ENCODE peak calls at places on chromosomes 13 and 19, in five cellular contexts. R is RWPE1, U is stomach, S is D341Med, N is GF-D8. B is an unnamed sample.
A peak's percentile ranks its signal among the peaks of the same experiment; 100 is the strongest.

GRCh38 chr13:22596157-22596863 is 584.5 kb upstream of the SGCG start:
- DNase-seq in R (no peak), N (no peak), S (no peak), U (no peak), B (no peak)

GRCh38 chr19:46927893-46928292 is 67.1 kb downstream of the ARHGAP35 start:
- DNase-seq in S (no peak), U (no peak), R (no peak), N (no peak), B (no peak)

GRCh38 chr13:66618702-66619101 is 611.4 kb downstream of the PCDH9 start:
- DNase-seq in N (no peak), S (peak; percentile 43), R (peak; percentile 38), U (no peak), B (no peak)

GRCh38 chr19:19105365-19106060 is 32.8 kb downstream of the TMEM161A start:
- DNase-seq in N (no peak), S (no peak), R (peak; percentile 31), U (peak; percentile 51), B (no peak)

GRCh38 chr13:43767351-43767901 is 19.3 kb downstream of the ENOX1 start:
- DNase-seq in R (no peak), S (no peak), N (no peak), U (no peak), B (no peak)

GRCh38 chr19:13881692-13882418 is 4.9 kb downstream of the NANOS3 start:
- DNase-seq in R (no peak), S (no peak), U (no peak), N (peak; percentile 62), B (peak; percentile 51)

GRCh38 chr19:39557791-39558622 is 18.0 kb upstream of the EID2 start:
- DNase-seq in N (no peak), U (no peak), R (no peak), S (no peak), B (no peak)

GRCh38 chr13:108985166-108985565 is 355.8 kb downstream of the MYO16 start:
- DNase-seq in R (no peak), U (no peak), S (no peak), N (no peak), B (no peak)

GRCh38 chr13:20801704-20802103 is 27.9 kb upstream of the EEF1AKMT1 start:
- DNase-seq in N (peak; percentile 24), R (no peak), U (no peak), S (no peak), B (no peak)